ENCODE peak calls at places on chromosomes 1 and 21, in ten cellular contexts. X is vagina, P is tibial nerve, E is adrenal gland, G is endothelial cell of umbilical vein, Q is uterus, B is Peyer's patch, S is stomach, U is HepG2, V is lower leg skin. I is an unnamed sample.

GRCh38 chr1:186829679-186830587 is 1.2 kb downstream of the PLA2G4A start:
- DNase-seq in X (no peak), P (no peak), S (no peak), B (no peak), Q (no peak), V (no peak), E (no peak), G (no peak), U (no peak), I (peak)

GRCh38 chr1:109805486-109806180 is 41.9 kb upstream of the EPS8L3 start:
- DNase-seq in G (peak), B (peak), E (no peak), S (peak), Q (no peak), U (no peak), V (peak), P (no peak), X (no peak), I (no peak)

GRCh38 chr1:220970311-220970710 is 91.1 kb downstream of the HLX start:
- DNase-seq in P (no peak), E (no peak), X (no peak), S (no peak), G (peak), V (no peak), U (no peak), B (no peak), Q (no peak), I (no peak)

GRCh38 chr1:30744060-30744756 is 13.4 kb downstream of the LAPTM5 start:
- DNase-seq in X (no peak), P (no peak), G (no peak), B (peak), V (no peak), S (no peak), Q (no peak), U (no peak), E (no peak), I (no peak)

GRCh38 chr1:31105646-31106045 is 40.1 kb upstream of the PUM1 start:
- DNase-seq in V (no peak), E (no peak), U (no peak), G (no peak), P (no peak), X (no peak), Q (no peak), B (no peak), S (no peak), I (no peak)

GRCh38 chr1:183605904-183606303 is 15.6 kb upstream of the NCF2 start:
- DNase-seq in B (no peak), E (no peak), Q (no peak), V (no peak), X (no peak), P (no peak), U (no peak), S (no peak), G (no peak), I (no peak)

GRCh38 chr1:176111835-176112234 is 95.3 kb downstream of the COP1 start:
- DNase-seq in V (no peak), G (no peak), S (no peak), E (no peak), X (no peak), Q (no peak), B (no peak), U (no peak), P (no peak), I (no peak)

GRCh38 chr1:27868932-27869718 is 3.2 kb upstream of the THEMIS2 start:
- DNase-seq in V (peak), Q (no peak), B (peak), U (no peak), X (no peak), P (no peak), S (no peak), G (peak), E (peak), I (no peak)

GRCh38 chr1:96473791-96474452 is 247.7 kb upstream of the PTBP2 start:
- DNase-seq in G (no peak), P (no peak), Q (no peak), B (no peak), V (no peak), X (no peak), S (no peak), U (no peak), E (no peak), I (no peak)

GRCh38 chr1:168823988-168824387 is 95.0 kb upstream of the DPT start:
- DNase-seq in S (no peak), G (no peak), X (no peak), U (no peak), V (no peak), B (no peak), Q (no peak), P (no peak), E (no peak), I (no peak)

GRCh38 chr1:165109013-165109412 is 247.5 kb downstream of the LMX1A start:
- DNase-seq in B (no peak), S (no peak), Q (no peak), X (no peak), V (no peak), E (no peak), P (no peak), G (no peak), U (no peak), I (no peak)

GRCh38 chr21:44985441-44986401 is 45.9 kb downstream of the SLX9 start:
- DNase-seq in B (no peak), X (no peak), S (no peak), G (no peak), Q (peak), U (no peak), P (no peak), V (peak), E (no peak), I (no peak)

GRCh38 chr1:241799414-241799813 is 48.6 kb upstream of the EXO1 start:
- DNase-seq in V (no peak), S (no peak), Q (no peak), G (no peak), X (no peak), P (no peak), U (no peak), E (no peak), B (no peak), I (no peak)

GRCh38 chr1:181504294-181505115 is 21.2 kb downstream of the CACNA1E start:
- DNase-seq in V (no peak), P (no peak), E (peak), G (no peak), S (no peak), Q (no peak), B (no peak), U (peak), X (no peak), I (peak)

GRCh38 chr1:226201029-226201593 is 14.6 kb upstream of the ACBD3 start:
- DNase-seq in B (no peak), S (no peak), G (no peak), P (no peak), X (no peak), U (no peak), E (no peak), Q (no peak), V (no peak), I (peak)

GRCh38 chr1:28296401-28297220 is 32.2 kb upstream of the MED18 start:
- DNase-seq in G (no peak), V (no peak), S (no peak), X (no peak), B (peak), Q (peak), U (peak), P (no peak), E (peak), I (no peak)

GRCh38 chr21:45016491-45017375 is 57.6 kb upstream of the ADARB1 start:
- DNase-seq in X (no peak), Q (peak), U (no peak), G (no peak), S (no peak), P (no peak), B (no peak), E (no peak), V (peak), I (no peak)

GRCh38 chr1:109624215-109625010 is 4.8 kb downstream of the AMPD2 start:
- DNase-seq in E (no peak), B (no peak), S (no peak), Q (no peak), G (no peak), V (peak), X (no peak), P (no peak), U (no peak), I (no peak)

GRCh38 chr1:181100015-181100905 is 11.8 kb downstream of the IER5 start:
- DNase-seq in X (no peak), U (peak), P (no peak), Q (no peak), S (no peak), G (no peak), E (no peak), V (no peak), B (no peak), I (no peak)

GRCh38 chr1:99737016-99737415 is 29.4 kb downstream of the FRRS1 start:
- DNase-seq in S (no peak), X (no peak), U (peak), B (no peak), V (no peak), G (peak), E (peak), Q (peak), P (no peak), I (peak)

GRCh38 chr1:222994506-222995229 is 148.4 kb downstream of the TLR5 start:
- DNase-seq in E (no peak), V (no peak), U (no peak), X (no peak), G (peak), B (no peak), S (no peak), P (no peak), Q (no peak), I (no peak)

GRCh38 chr1:177913762-177914540 is 55.9 kb downstream of the SEC16B start:
- DNase-seq in G (peak), P (no peak), V (no peak), U (peak), E (no peak), B (peak), Q (no peak), X (no peak), S (peak), I (no peak)

GRCh38 chr21:32371913-32372314 is 20.9 kb downstream of the URB1 start:
- DNase-seq in X (no peak), E (peak), B (no peak), G (peak), U (no peak), Q (peak), S (peak), P (no peak), V (no peak), I (no peak)

GRCh38 chr1:170533331-170533730 is 1.4 kb downstream of the GORAB start:
- DNase-seq in X (no peak), E (no peak), G (no peak), S (no peak), B (no peak), P (no peak), U (no peak), V (no peak), Q (no peak), I (no peak)

GRCh38 chr1:35544976-35545375 is 12.2 kb downstream of the KIAA0319L start:
- DNase-seq in V (no peak), B (no peak), Q (no peak), E (peak), P (no peak), U (peak), X (no peak), G (no peak), S (no peak), I (peak)

GRCh38 chr1:101004666-101005065 is 20.9 kb downstream of the DPH5 start:
- DNase-seq in B (no peak), Q (no peak), V (no peak), X (no peak), E (no peak), P (no peak), G (no peak), S (no peak), U (peak), I (no peak)

GRCh38 chr1:69388044-69388443 is 179.7 kb upstream of the LRRC7 start:
- DNase-seq in S (no peak), G (no peak), X (no peak), V (no peak), Q (no peak), U (no peak), P (no peak), B (no peak), E (no peak), I (no peak)

GRCh38 chr1:14725641-14726213 is 127.2 kb downstream of the KAZN start:
- DNase-seq in U (no peak), B (no peak), G (no peak), X (no peak), P (no peak), Q (no peak), S (no peak), V (no peak), E (no peak), I (no peak)

GRCh38 chr1:71039666-71040262 is 7.9 kb downstream of the PTGER3 start:
- DNase-seq in S (no peak), E (no peak), V (no peak), X (no peak), G (no peak), Q (no peak), B (no peak), U (no peak), P (no peak), I (no peak)

GRCh38 chr1:41816061-41816460 is 102.7 kb downstream of the HIVEP3 start:
- DNase-seq in E (no peak), X (no peak), B (no peak), V (no peak), P (no peak), Q (no peak), S (no peak), G (no peak), U (no peak), I (no peak)

GRCh38 chr1:44862829-44863406 is 19.9 kb upstream of the PTCH2 start:
- DNase-seq in X (no peak), B (no peak), G (no peak), V (no peak), Q (no peak), S (no peak), E (no peak), P (no peak), U (no peak), I (peak)

GRCh38 chr1:47002211-47002610 is 21.3 kb upstream of the CYP4X1 start:
- DNase-seq in S (no peak), E (no peak), P (no peak), Q (no peak), X (no peak), G (no peak), B (no peak), U (no peak), V (no peak), I (no peak)
- TF ChIP-seq POLR2A in S (no peak), E (no peak), P (no peak), Q (no peak), X (no peak), G (no peak), B (no peak), U (no peak), V (no peak), I (no peak)

DNA sequence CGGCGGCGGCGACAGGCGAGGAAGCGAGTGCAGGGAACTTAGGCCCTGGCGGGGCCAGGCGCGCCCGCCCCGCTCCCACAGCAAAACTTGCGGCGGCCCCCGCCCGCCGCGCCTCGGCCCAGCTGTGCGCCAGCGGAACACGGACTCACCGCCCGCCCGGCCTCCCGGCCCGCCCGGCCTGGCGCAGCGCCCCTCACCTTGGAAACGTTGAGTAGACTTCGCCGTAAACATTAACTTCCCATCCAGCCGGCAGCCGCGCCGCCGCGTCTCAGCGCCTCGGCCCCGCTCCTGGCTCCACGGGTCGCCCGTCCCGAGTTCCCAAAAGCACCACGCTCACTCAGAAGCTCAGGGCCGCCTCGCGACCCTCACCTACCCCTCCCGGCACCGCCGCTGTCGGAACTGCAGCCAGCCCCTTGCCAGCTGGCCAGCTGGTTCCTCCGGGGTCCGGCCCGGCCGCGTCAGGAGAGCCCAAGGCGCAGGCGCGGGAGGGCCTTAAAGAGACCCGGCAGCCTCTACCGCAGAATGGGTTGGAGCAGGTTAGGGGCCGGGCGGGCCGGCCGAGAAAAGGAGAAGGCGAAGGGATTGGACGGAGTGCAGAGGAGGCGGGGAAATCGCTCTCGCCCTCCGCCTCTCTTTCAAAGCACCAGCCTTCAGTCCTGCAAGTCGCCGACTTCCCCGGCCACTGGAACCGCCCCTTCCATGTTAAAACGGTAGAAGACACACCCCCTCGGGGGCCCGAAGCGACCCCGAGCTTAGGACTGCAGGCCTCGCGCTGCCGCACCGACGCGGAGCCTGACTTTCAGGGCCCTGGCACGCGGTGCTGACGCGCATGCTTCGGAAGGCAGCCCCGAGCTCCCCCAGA is at the start of gene EVI5:
- DNase-seq in V (peak), P (peak), X (no peak), G (peak), U (peak), B (peak), E (peak), S (peak), Q (peak), I (peak)
- TF ChIP-seq POLR2A in V (no peak), P (peak), X (no peak), G (peak), U (peak), B (peak), E (peak), S (no peak), Q (peak), I (peak)

GRCh38 chr1:11478571-11479374 is at the start of gene DISP3:
- DNase-seq in X (no peak), E (peak), P (no peak), S (peak), U (peak), G (peak), B (peak), V (no peak), Q (no peak), I (peak)
- TF ChIP-seq POLR2A in X (no peak), E (peak), P (no peak), S (no peak), U (peak), G (no peak), B (no peak), V (no peak), Q (peak), I (no peak)

GRCh38 chr1:162631546-162632233 is 574 bp upstream of the DDR2 start:
- DNase-seq in E (peak), V (no peak), B (no peak), X (no peak), Q (peak), U (no peak), G (peak), P (no peak), S (no peak), I (peak)

GRCh38 chr1:162632234-162632666 is at the start of gene DDR2:
- DNase-seq in S (peak), U (no peak), Q (peak), V (peak), G (peak), X (no peak), E (peak), B (peak), P (peak), I (no peak)

GRCh38 chr1:162635418-162635817 is 3.2 kb downstream of the DDR2 start:
- DNase-seq in X (no peak), G (no peak), V (no peak), S (no peak), U (peak), Q (no peak), B (no peak), P (no peak), E (no peak), I (no peak)

GRCh38 chr1:162633327-162633762 is 1.1 kb downstream of the DDR2 start:
- DNase-seq in X (no peak), P (no peak), E (peak), V (no peak), G (peak), B (no peak), S (no peak), Q (no peak), U (no peak), I (no peak)

DNA sequence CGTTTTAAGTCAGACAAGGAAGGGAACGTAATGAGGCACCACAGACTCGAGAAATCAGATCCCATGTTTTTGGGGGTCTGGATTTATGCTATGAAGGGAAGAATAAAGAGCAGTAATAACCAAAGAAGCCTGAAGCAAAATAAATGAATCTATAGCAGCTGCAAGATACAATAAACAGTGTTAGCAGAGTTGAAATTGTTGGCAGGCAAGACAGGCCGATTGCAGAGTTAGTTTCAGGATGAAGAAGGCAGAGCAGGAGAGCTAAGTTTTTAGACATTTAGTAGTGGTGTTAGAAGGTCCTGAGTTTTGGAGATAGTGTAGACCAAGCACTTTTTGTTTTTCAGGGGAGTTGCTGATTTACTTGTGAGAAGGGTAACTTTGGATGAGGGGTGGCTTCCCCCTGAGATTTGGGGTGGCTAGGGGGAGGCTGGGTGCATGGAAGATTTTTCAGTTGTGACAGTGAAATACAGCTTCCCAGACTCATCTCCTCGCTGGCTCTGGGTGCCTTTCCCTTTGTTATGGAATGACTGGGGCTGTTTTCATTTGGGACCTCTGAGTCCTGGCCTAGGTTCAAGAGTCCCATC is 571 bp downstream of the DDR2 start:
- DNase-seq in Q (peak), B (no peak), V (no peak), S (no peak), X (no peak), E (no peak), P (no peak), G (peak), U (no peak), I (no peak)
- TF ChIP-seq POLR2A in Q (no peak), B (no peak), V (no peak), S (no peak), X (no peak), E (no peak), P (no peak), G (no peak), U (no peak), I (no peak)

DNA sequence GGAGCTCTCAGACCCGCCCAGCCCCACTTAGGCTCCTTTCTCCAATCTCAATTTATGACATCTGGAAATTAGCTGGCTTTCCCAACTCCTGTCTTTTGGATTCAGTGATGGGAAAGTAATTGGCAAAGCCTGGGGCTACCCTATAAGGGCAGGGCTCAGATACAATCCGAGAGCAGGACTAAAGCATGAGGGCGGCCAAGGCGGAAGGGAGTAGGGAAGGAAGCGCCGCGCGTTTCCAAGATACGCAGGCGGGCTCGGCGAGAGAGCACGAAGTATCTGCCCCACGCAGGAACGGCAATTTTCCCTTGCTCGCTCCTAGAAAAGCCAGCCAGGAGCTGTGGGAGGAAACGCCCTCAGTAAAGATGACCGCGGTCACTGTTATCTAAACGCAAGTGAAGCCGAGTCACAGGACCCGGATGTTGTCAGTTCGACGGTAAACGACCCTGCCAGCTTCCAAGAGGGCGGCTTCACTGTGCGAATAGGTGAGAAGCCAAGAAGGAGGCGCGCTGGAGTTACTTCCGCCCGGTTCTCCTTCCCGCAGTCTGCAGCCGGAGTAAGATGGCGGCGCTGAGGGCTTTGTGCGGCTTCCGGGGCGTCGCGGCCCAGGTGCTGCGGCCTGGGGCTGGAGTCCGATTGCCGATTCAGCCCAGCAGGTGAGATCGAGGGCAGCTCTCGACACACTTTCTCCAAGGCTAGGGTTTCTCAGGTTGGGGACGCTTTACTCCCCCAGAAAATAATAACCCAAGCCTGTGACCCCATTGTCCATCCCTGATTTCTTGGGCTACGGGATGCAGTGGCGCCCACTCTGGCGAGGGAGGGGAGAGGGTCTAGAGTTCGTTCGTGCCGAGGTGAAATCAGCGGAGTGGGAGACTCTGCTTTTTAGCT is at the start of gene NDUFS2:
- DNase-seq in Q (peak), E (peak), X (no peak), G (peak), U (peak), B (peak), V (peak), P (peak), S (peak), I (peak)
- TF ChIP-seq POLR2A in Q (peak), E (peak), X (peak), G (peak), U (peak), B (peak), V (peak), P (peak), S (no peak), I (peak)

GRCh38 chr1:84506002-84506728 is at the start of the genes GNG5 and SPATA1:
- DNase-seq in S (peak), G (peak), V (peak), B (peak), Q (peak), E (peak), U (peak), P (peak), X (peak), I (peak)
- TF ChIP-seq POLR2A in S (no peak), G (peak), V (no peak), B (peak), Q (peak), E (peak), U (peak), P (peak), X (peak), I (peak)

I was measured in erythroblast.